ENCODE peak calls at places on chromosomes 6 and 20, in nine cellular contexts. H, J, L, X, V, N, Y, O and C are unnamed samples.

GRCh38 chr6:44926556-44926955 is 401.6 kb upstream of the RUNX2 start:
- DNase-seq in H (no peak), J (no peak), L (no peak), X (no peak), V (no peak), N (no peak), Y (no peak), O (no peak), C (no peak)

GRCh38 chr20:49366687-49367086 is 88.8 kb upstream of the ZNFX1 start:
- DNase-seq in H (no peak), J (no peak), L (no peak), X (no peak), V (no peak), N (no peak), Y (no peak), O (no peak), C (no peak)

GRCh38 chr6:42407379-42407778 is 44.3 kb downstream of the TRERF1 start:
- DNase-seq in H (peak), J (no peak), L (peak), X (no peak), V (no peak), N (no peak), Y (no peak), O (no peak), C (no peak)

GRCh38 chr20:8757146-8757545 is 311.7 kb upstream of the PLCB4 start:
- DNase-seq in H (no peak), J (no peak), L (peak), X (no peak), V (no peak), N (no peak), Y (no peak), O (no peak), C (no peak)

GRCh38 chr6:158900614-158901312 is 81.6 kb upstream of the EZR start:
- DNase-seq in H (no peak), J (no peak), L (no peak), X (no peak), V (no peak), N (no peak), Y (no peak), O (no peak), C (no peak)

GRCh38 chr6:155328539-155329459 is 14.5 kb upstream of the TFB1M start:
- DNase-seq in H (peak), J (no peak), L (no peak), X (no peak), V (no peak), N (no peak), Y (no peak), O (no peak), C (peak)

GRCh38 chr20:50191065-50191565 is 485 bp downstream of the CEBPB start:
- DNase-seq in H (no peak), J (no peak), L (no peak), X (peak), V (peak), N (no peak), Y (no peak), O (peak), C (no peak)

GRCh38 chr6:39357998-39358686 is 35.6 kb upstream of the KCNK16 start:
- DNase-seq in H (no peak), J (no peak), L (peak), X (no peak), V (no peak), N (no peak), Y (no peak), O (peak), C (no peak)

GRCh38 chr6:167704396-167704801 is 122.3 kb upstream of the AFDN start:
- DNase-seq in H (no peak), J (no peak), L (no peak), X (no peak), V (no peak), N (no peak), Y (no peak), O (no peak), C (no peak)

GRCh38 chr6:75563032-75563431 is 38.6 kb upstream of the SENP6 start:
- DNase-seq in H (peak), J (peak), L (no peak), X (no peak), V (no peak), N (peak), Y (peak), O (no peak), C (peak)

GRCh38 chr6:90329397-90330077 is 32.9 kb upstream of the BACH2 start:
- DNase-seq in H (peak), J (no peak), L (no peak), X (no peak), V (no peak), N (peak), Y (no peak), O (no peak), C (no peak)

GRCh38 chr20:4012631-4013030 is 2.7 kb downstream of the RNF24 start:
- DNase-seq in H (no peak), J (no peak), L (no peak), X (no peak), V (no peak), N (no peak), Y (no peak), O (no peak), C (no peak)

GRCh38 chr20:1401431-1401907 is 8.6 kb upstream of the FKBP1A start:
- DNase-seq in H (no peak), J (no peak), L (no peak), X (no peak), V (no peak), N (no peak), Y (no peak), O (no peak), C (peak)

GRCh38 chr6:43851204-43851855 is 81.3 kb downstream of the VEGFA start:
- DNase-seq in H (peak), J (no peak), L (peak), X (no peak), V (no peak), N (no peak), Y (no peak), O (no peak), C (peak)